ENCODE peak calls at places on chromosomes 3 and 15, in seven cellular contexts. S, F, P, E, H, I and G are unnamed samples.

GRCh38 chr3:26621176-26621575 is 1.4 kb upstream of the LRRC3B start:
- ATAC-seq in S (no peak), F (no peak), P (no peak), E (no peak), H (no peak), I (no peak), G (no peak)

GRCh38 chr3:120102674-120103073 is 8.4 kb upstream of the GSK3B start:
- ATAC-seq in S (no peak), F (peak; percentile 43), P (no peak), E (no peak), H (no peak), I (no peak), G (no peak)

GRCh38 chr3:172557515-172558220 is 34.4 kb upstream of the TNFSF10 start:
- ATAC-seq in S (peak; percentile 56), F (peak; percentile 36), P (no peak), E (no peak), H (no peak), I (no peak), G (peak; percentile 78)

GRCh38 chr3:34364345-34364744 is 565.9 kb downstream of the PDCD6IP start:
- ATAC-seq in S (no peak), F (no peak), P (no peak), E (no peak), H (no peak), I (no peak), G (no peak)

GRCh38 chr3:134378818-134379217 is 4.6 kb upstream of the AMOTL2 start:
- ATAC-seq in S (no peak), F (peak; percentile 25), P (no peak), E (no peak), H (no peak), I (no peak), G (no peak)

GRCh38 chr3:87320748-87321634 is 44.6 kb upstream of the POU1F1 start:
- ATAC-seq in S (no peak), F (no peak), P (no peak), E (peak; percentile 60), H (no peak), I (no peak), G (no peak)

GRCh38 chr15:67880651-67881182 is 40.9 kb upstream of the RNU6-1 start:
- ATAC-seq in S (no peak), F (no peak), P (no peak), E (no peak), H (peak; percentile 49), I (no peak), G (no peak)

GRCh38 chr3:45677841-45678240 is 11.4 kb upstream of the SACM1L start:
- ATAC-seq in S (no peak), F (no peak), P (no peak), E (no peak), H (no peak), I (no peak), G (no peak)

GRCh38 chr3:123053107-123053506 is 13.7 kb upstream of the PDIA5 start:
- ATAC-seq in S (no peak), F (no peak), P (no peak), E (peak; percentile 34), H (no peak), I (no peak), G (peak; percentile 29)

GRCh38 chr3:182920515-182921084 is 59.7 kb downstream of the DCUN1D1 start:
- ATAC-seq in S (no peak), F (no peak), P (peak; percentile 97), E (peak; percentile 99), H (no peak), I (no peak), G (no peak)

GRCh38 chr3:125128861-125129501 is 73.2 kb upstream of the HEG1 start:
- ATAC-seq in S (peak; percentile 62), F (peak; percentile 53), P (no peak), E (peak; percentile 45), H (peak; percentile 49), I (peak; percentile 83), G (peak; percentile 46)

GRCh38 chr3:186993940-186994670 is 63.8 kb downstream of the ST6GAL1 start:
- ATAC-seq in S (peak; percentile 56), F (no peak), P (no peak), E (no peak), H (no peak), I (no peak), G (no peak)

GRCh38 chr3:108473711-108474110 is 36.7 kb downstream of the MYH15 start:
- ATAC-seq in S (no peak), F (no peak), P (no peak), E (no peak), H (no peak), I (no peak), G (no peak)

GRCh38 chr15:35168464-35168863 is 83.4 kb upstream of the NANOGP8 start:
- ATAC-seq in S (peak; percentile 89), F (no peak), P (peak; percentile 54), E (no peak), H (no peak), I (no peak), G (no peak)

GRCh38 chr3:67654832-67655152 is 380 bp upstream of the SUCLG2 start:
- ATAC-seq in S (no peak), F (no peak), P (no peak), E (no peak), H (no peak), I (no peak), G (peak; percentile 43)

GRCh38 chr3:67656614-67657013 is 2.2 kb upstream of the SUCLG2 start:
- ATAC-seq in S (no peak), F (no peak), P (no peak), E (no peak), H (no peak), I (no peak), G (no peak)

GRCh38 chr3:67653425-67654098 is 850 bp downstream of the SUCLG2 start:
- ATAC-seq in S (peak; percentile 9), F (peak; percentile 33), P (peak; percentile 24), E (peak; percentile 25), H (peak; percentile 14), I (no peak), G (no peak)

GRCh38 chr3:67655364-67656121 is 1.1 kb upstream of the SUCLG2 start:
- ATAC-seq in S (no peak), F (peak; percentile 41), P (no peak), E (no peak), H (peak; percentile 1), I (no peak), G (no peak)

DNA sequence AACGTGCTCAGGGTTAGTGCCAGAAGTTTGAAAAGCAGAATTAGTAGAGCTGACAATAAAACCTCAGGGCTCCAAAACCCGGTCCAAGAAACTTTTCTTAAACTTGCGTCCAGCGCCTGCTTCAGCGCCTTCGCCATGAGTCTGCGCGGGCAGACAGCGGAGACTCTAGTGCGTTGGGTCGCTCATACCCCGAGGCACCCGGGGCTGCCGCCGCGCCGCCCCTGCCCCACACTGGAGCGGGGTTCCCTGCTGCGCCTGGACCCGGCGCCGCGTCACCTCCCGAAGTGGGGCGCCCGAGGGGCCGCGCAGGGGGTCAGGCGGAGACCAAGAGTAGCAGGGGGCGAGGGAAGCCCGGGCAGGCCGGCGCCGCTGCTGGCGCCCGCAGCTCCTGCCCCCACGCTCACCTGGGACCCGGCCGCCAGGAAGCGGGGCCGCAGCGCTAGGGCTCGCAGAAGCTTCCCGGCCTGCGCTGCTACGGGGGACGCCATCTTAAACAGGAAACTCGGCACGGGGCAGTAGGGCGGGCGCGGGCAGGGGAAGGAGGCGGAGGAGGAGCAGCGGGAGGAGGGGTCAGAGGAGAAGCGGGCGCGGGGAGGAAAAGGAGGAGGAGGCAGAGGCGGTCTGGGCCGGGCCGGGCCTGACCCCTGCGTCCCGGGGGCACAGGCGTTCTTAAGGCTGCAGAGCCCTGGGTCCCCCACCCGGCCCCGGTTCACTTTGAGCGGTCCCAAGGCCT is at the start of gene SUCLG2:
- ATAC-seq in S (peak; percentile 99), F (peak; percentile 90), P (peak; percentile 97), E (peak; percentile 98), H (peak; percentile 94), I (peak; percentile 98), G (peak; percentile 98)
- TF ChIP-seq POLR2A in S (peak; percentile 86), F (peak; percentile 93), P (peak; percentile 80), E (peak; percentile 68), H (peak; percentile 82), I (peak; percentile 82), G (peak; percentile 48)

DNA sequence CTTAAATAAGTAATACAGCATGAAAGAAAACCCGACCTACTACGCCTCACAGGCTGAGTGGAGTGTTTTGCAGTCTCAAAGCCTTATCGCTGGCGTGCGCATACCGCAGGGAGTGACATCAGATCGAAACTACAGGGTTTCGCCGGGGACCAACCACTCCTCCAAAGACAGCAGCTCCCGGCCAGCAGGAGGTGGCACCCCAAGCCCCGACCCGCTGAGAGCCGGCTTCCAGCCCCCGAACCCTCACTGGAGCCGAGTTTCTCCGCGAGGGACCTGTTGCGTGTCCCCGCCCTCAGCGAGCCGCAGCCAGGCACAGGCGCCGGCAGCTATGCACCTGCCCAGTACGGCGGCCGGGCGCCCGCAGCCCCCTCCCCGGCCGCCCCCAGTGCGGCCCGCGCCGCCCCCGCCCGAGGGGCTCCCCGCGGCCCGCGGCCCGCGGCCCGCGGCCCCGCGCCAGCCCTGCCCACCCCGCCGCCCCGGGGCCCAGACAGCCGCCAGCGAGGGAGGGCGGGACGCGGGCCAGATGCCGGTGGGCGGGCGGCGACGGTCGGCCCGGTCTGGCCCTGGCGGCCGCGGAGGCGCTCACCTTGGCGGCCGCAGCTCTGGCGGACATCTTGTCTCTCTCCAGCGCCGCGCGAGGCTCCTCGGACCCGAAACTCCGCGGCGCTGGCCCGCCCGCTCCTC is 710 bp downstream of the TJP1 start:
- ATAC-seq in S (peak; percentile 47), F (no peak), P (peak; percentile 86), E (peak; percentile 79), H (peak; percentile 73), I (peak; percentile 83), G (peak; percentile 59)
- TF ChIP-seq POLR2A in S (no peak), F (no peak), P (peak; percentile 13), E (no peak), H (peak; percentile 39), I (peak; percentile 79), G (no peak)

GRCh38 chr3:113745273-113746068 is 578 bp downstream of the NAA50 start:
- ATAC-seq in S (peak; percentile 59), F (peak; percentile 75), P (peak; percentile 78), E (peak; percentile 88), H (peak; percentile 73), I (peak; percentile 92), G (peak; percentile 54)
- TF ChIP-seq POLR2A in S (peak; percentile 42), F (peak; percentile 24), P (no peak), E (no peak), H (peak; percentile 10), I (peak; percentile 35), G (no peak)

GRCh38 chr15:64162869-64163661 is at the start of gene PPIB:
- ATAC-seq in S (peak; percentile 93), F (peak; percentile 95), P (peak; percentile 98), E (peak; percentile 97), H (peak; percentile 96), I (peak; percentile 99), G (peak; percentile 98)
- TF ChIP-seq POLR2A in S (peak; percentile 98), F (peak; percentile 99), P (peak; percentile 98), E (peak; percentile 94), H (peak; percentile 88), I (peak; percentile 79), G (peak; percentile 66)

GRCh38 chr3:152205097-152205593 is 63.6 kb upstream of the MBNL1 start:
- ATAC-seq in S (no peak), F (peak; percentile 53), P (peak; percentile 68), E (no peak), H (no peak), I (peak; percentile 57), G (peak; percentile 25)
- TF ChIP-seq POLR2A in S (no peak), F (no peak), P (no peak), E (no peak), H (no peak), I (no peak), G (no peak)